ENCODE peak calls at places on chromosomes 3 and 15, in five cellular contexts. J, W, X, V and H are unnamed samples.

GRCh38 chr3:65173841-65174240 is 486.0 kb upstream of the ADAMTS9 start:
- DNase-seq in W (no peak), X (no peak), V (no peak), J (no peak), H (no peak)

GRCh38 chr15:31296304-31297220 is 30.1 kb upstream of the KLF13 start:
- DNase-seq in J (no peak), X (no peak), W (no peak), V (peak), H (no peak)

GRCh38 chr3:109643590-109643989 is 306.2 kb upstream of the DPPA4 start:
- DNase-seq in X (no peak), W (no peak), V (peak), J (peak), H (no peak)

GRCh38 chr3:48625600-48625999 is 4.0 kb upstream of the TMEM89 start:
- DNase-seq in X (no peak), V (no peak), W (no peak), J (no peak), H (no peak)

GRCh38 chr3:171809513-171810277 is 588 bp downstream of the PLD1 start:
- DNase-seq in J (no peak), V (peak), W (peak), X (peak), H (no peak)

GRCh38 chr3:67361323-67361722 is 293.1 kb downstream of the SUCLG2 start:
- DNase-seq in W (no peak), V (no peak), J (no peak), X (no peak), H (no peak)

GRCh38 chr3:46666471-46666845 is 27.0 kb downstream of the ALS2CL start:
- DNase-seq in J (no peak), V (no peak), W (no peak), X (no peak), H (no peak)

GRCh38 chr3:112308151-112308911 is 14.3 kb upstream of the SLC9C1 start:
- DNase-seq in W (no peak), X (no peak), V (no peak), J (no peak), H (peak)

GRCh38 chr15:95825672-95826387 is 504.7 kb upstream of the NR2F2 start:
- DNase-seq in J (no peak), W (no peak), X (no peak), V (no peak), H (no peak)

GRCh38 chr3:131053021-131053420 is 26.3 kb downstream of the NEK11 start:
- DNase-seq in J (no peak), W (no peak), V (no peak), X (no peak), H (peak)

GRCh38 chr15:90101969-90102890 is at the start of gene IDH2:
- DNase-seq in X (no peak), V (peak), W (peak), J (peak), H (peak)

GRCh38 chr3:184937611-184938010 is 125.6 kb downstream of the VPS8 start:
- DNase-seq in V (peak), J (no peak), X (no peak), W (peak), H (no peak)

GRCh38 chr3:40324621-40325020 is 15.1 kb downstream of the EIF1B start:
- DNase-seq in J (no peak), V (no peak), W (no peak), X (no peak), H (no peak)

GRCh38 chr3:4722103-4722502 is 229.0 kb downstream of the ITPR1 start:
- DNase-seq in J (peak), X (no peak), V (peak), W (peak), H (peak)

GRCh38 chr15:92915766-92916435 is 15.8 kb downstream of the CHD2 start:
- DNase-seq in W (no peak), X (no peak), V (no peak), J (no peak), H (no peak)

GRCh38 chr3:46580675-46581074 is 14.6 kb upstream of the LRRC2 start:
- DNase-seq in X (no peak), W (no peak), V (no peak), J (no peak), H (no peak)

GRCh38 chr3:129656659-129657247 is 50.3 kb upstream of the PLXND1 start:
- DNase-seq in V (peak), W (no peak), J (peak), X (no peak), H (no peak)

GRCh38 chr15:72180771-72181324 is 16.7 kb downstream of the GRAMD2A start:
- DNase-seq in V (no peak), W (no peak), X (no peak), J (no peak), H (no peak)

GRCh38 chr3:73415118-73415517 is 209.6 kb downstream of the PDZRN3 start:
- DNase-seq in J (no peak), X (no peak), V (no peak), W (no peak), H (no peak)

DNA sequence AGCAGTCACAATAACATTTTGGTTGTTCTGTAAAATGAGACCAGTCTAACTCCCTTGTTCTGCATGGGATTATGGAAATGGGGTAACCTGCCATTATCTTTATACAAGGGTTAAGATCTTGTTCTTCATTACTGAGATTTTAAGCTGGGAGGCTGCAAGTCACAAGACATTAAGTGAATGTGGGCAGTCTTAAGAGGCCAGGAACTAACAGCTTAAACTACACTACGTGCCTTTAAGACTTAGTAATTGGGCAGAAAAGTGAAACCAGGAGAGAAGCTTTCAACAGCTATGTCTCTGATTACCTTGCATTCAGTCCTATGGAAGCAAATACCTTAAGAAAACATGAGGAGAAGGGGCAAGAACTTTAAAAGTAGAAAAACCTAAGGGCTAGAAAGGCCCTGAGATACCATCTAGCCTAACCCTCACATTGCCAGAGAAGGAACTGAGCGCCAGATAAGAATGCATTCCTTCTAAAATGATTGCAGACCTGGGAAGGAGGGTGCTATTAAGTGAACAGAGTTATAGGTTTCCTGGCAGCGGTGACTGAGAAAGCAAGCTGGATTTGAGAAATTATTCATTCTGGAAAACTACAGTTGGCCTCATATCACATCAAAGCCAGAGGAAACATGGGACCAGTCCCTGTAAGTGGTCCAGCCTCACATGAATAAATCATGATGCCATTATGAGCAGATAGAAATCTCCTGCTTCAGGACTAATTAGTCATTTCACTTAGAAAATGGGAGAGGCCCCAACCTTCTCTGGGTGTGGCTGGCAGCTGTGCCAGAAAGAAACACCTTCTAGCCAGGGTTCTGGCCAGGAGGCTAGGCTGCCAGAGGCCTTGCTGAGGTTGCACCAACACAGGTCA is 32.9 kb downstream of the DAPK2 start:
- DNase-seq in X (no peak), W (no peak), J (no peak), V (no peak), H (no peak)
- TF ChIP-seq JUND in X (no peak), W (no peak), J (no peak), V (no peak), H (no peak)

GRCh38 chr3:165519687-165520086 is 317.5 kb downstream of the BCHE start:
- DNase-seq in X (no peak), V (no peak), J (no peak), W (no peak), H (no peak)

GRCh38 chr3:165523801-165524200 is 313.4 kb downstream of the BCHE start:
- DNase-seq in J (no peak), V (no peak), X (no peak), W (no peak), H (no peak)

GRCh38 chr3:165521131-165521871 is 315.9 kb downstream of the BCHE start:
- DNase-seq in V (no peak), X (no peak), J (no peak), W (no peak), H (no peak)

GRCh38 chr3:165526367-165526766 is 310.9 kb downstream of the BCHE start:
- DNase-seq in J (no peak), X (no peak), W (no peak), V (no peak), H (no peak)

DNA sequence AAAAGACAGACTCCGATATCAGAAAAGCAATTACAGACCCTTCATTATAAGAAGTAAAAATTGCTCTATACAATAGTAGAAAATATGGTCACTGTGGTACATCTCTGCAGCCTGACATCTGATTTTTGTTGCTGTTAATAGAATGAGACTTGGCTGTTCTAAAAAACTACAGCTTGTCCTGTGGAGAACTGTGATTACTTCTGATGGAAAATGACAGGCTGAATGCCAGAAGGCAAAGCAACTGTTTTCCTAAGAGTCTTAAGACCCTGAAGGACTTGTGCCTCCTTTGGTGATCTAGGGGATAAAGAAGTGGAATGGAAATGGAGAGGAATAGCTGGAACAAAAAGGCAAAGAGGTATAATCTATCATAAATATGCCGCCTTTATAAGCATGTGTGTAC is 314.9 kb downstream of the BCHE start:
- DNase-seq in X (no peak), J (no peak), V (no peak), W (no peak), H (no peak)
- TF ChIP-seq JUND in X (no peak), J (no peak), V (no peak), W (no peak), H (no peak)

GRCh38 chr3:137020315-137020714 is 62.5 kb downstream of the IL20RB start:
- DNase-seq in W (no peak), V (peak), X (no peak), J (no peak), H (no peak)
- TF ChIP-seq JUND in W (no peak), V (no peak), X (no peak), J (no peak), H (no peak)

DNA sequence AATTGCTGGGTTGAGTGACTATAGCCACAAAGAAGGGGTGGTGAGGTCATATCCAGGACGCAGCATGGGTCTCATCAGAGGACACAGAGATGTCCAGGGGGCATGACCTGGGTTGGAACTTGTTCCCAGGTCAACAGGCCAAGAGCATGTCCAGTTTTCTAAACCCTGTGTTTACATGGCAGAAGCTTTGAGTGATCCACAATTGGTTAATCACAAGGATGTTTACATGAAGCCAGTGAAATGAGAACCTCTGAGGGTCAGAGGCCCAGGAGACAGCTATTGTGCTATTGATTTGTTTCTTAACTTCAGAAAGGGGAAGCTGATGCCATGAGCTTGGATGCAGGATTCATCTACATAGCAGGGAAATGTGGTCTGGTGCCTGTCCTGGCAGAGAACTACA is 42.2 kb upstream of the TOPBP1 start:
- DNase-seq in X (no peak), V (peak), J (no peak), W (no peak), H (no peak)
- TF ChIP-seq JUND in X (no peak), V (peak), J (no peak), W (no peak), H (no peak)

GRCh38 chr3:119588112-119588511 is 8.8 kb downstream of the ADPRH start:
- DNase-seq in X (no peak), V (no peak), J (no peak), W (no peak), H (no peak)
- TF ChIP-seq JUND in X (no peak), V (no peak), J (no peak), W (no peak), H (no peak)

GRCh38 chr3:98565843-98566242 is 27.6 kb downstream of the CPOX start:
- DNase-seq in V (no peak), X (no peak), J (no peak), W (no peak), H (no peak)
- TF ChIP-seq JUND in V (no peak), X (no peak), J (no peak), W (no peak), H (no peak)

GRCh38 chr3:159761826-159762225 is 226.8 kb upstream of the IL12A start:
- DNase-seq in J (no peak), V (no peak), X (no peak), W (no peak), H (no peak)

GRCh38 chr3:159762238-159762637 is 226.4 kb upstream of the IL12A start:
- DNase-seq in W (no peak), V (no peak), J (no peak), X (no peak), H (no peak)

GRCh38 chr3:159763466-159764210 is 225.0 kb upstream of the IL12A start:
- DNase-seq in J (peak), W (peak), V (no peak), X (peak), H (peak)

GRCh38 chr3:159764211-159765024 is 224.2 kb upstream of the IL12A start:
- DNase-seq in V (no peak), W (peak), J (no peak), X (no peak), H (peak)

GRCh38 chr3:159762981-159763465 is 225.6 kb upstream of the IL12A start:
- DNase-seq in X (no peak), W (peak), V (no peak), J (no peak), H (peak)
- TF ChIP-seq JUND in X (peak), W (no peak), V (no peak), J (no peak), H (no peak)

GRCh38 chr15:85871545-85871944 is 76.8 kb upstream of the KLHL25 start:
- DNase-seq in J (no peak), V (no peak), W (no peak), X (no peak), H (no peak)
- TF ChIP-seq JUND in J (no peak), V (no peak), W (no peak), X (no peak), H (no peak)

GRCh38 chr15:69522361-69522760 is 69.7 kb downstream of the RPLP1 start:
- DNase-seq in J (no peak), W (no peak), V (no peak), X (no peak), H (no peak)
- TF ChIP-seq JUND in J (no peak), W (no peak), V (no peak), X (no peak), H (no peak)